ENCODE peak calls at places on chromosomes 7 and 10, in seven cellular contexts. G is left lung; L is HAP-1; W is aorta; P is CD4-positive, alpha-beta T cell; R is SJSA1; F is occipital lobe. J is an unnamed sample.
A peak's percentile ranks its signal among the peaks of the same experiment; 100 is the strongest.

GRCh38 chr7:43337191-43337590 is 224.7 kb downstream of the HECW1 start:
- DNase-seq in R (no peak), G (no peak), L (no peak), F (no peak), W (no peak), P (no peak), J (no peak)

GRCh38 chr10:112607506-112607905 is 160.5 kb downstream of the VTI1A start:
- DNase-seq in P (no peak), R (no peak), W (no peak), L (no peak), F (no peak), G (no peak), J (no peak)

GRCh38 chr10:97416565-97416964 is 9.4 kb upstream of the PGAM1 start:
- DNase-seq in L (no peak), P (no peak), G (no peak), W (no peak), R (no peak), F (no peak), J (no peak)

GRCh38 chr10:28815681-28816080 is 138.4 kb downstream of the BAMBI start:
- DNase-seq in P (no peak), F (no peak), G (no peak), L (no peak), R (no peak), W (no peak), J (no peak)

GRCh38 chr10:128123853-128124252 is 2.4 kb downstream of the MKI67 start:
- DNase-seq in W (no peak), F (no peak), P (no peak), G (no peak), R (no peak), L (no peak), J (no peak)

GRCh38 chr7:1938788-1939433 is 268.8 kb downstream of the ELFN1 start:
- DNase-seq in F (no peak), W (peak; percentile 67), G (peak; percentile 26), P (peak; percentile 17), R (no peak), L (no peak), J (no peak)

GRCh38 chr10:71697938-71698709 is 21.5 kb downstream of the C10orf105 start:
- DNase-seq in R (no peak), W (no peak), L (no peak), P (no peak), G (no peak), F (no peak), J (no peak)

GRCh38 chr10:24465124-24465874 is 256.4 kb downstream of the KIAA1217 start:
- DNase-seq in G (no peak), R (peak; percentile 79), W (no peak), F (no peak), P (no peak), L (no peak), J (peak; percentile 43)

GRCh38 chr7:13042605-13043236 is 355.3 kb downstream of the ARL4A start:
- DNase-seq in G (no peak), P (no peak), F (no peak), W (no peak), R (no peak), L (no peak), J (no peak)

GRCh38 chr7:7673240-7673550 is 32.6 kb downstream of the UMAD1 start:
- DNase-seq in L (no peak), P (no peak), G (no peak), F (no peak), R (no peak), W (no peak), J (no peak)

GRCh38 chr10:26407406-26407969 is 30.7 kb upstream of the APBB1IP start:
- DNase-seq in W (no peak), G (peak; percentile 53), L (no peak), R (no peak), F (no peak), P (no peak), J (no peak)

GRCh38 chr7:93835684-93836083 is 54.9 kb downstream of the TFPI2 start:
- DNase-seq in F (no peak), R (no peak), G (no peak), L (no peak), W (no peak), P (no peak), J (no peak)

GRCh38 chr7:112665709-112666108 is 124.5 kb downstream of the TMEM168 start:
- DNase-seq in G (no peak), W (no peak), P (no peak), F (no peak), L (no peak), R (no peak), J (no peak)

GRCh38 chr10:114303556-114303955 is 64.5 kb downstream of the VWA2 start:
- DNase-seq in F (no peak), L (no peak), G (no peak), R (no peak), P (no peak), W (peak; percentile 65), J (no peak)

GRCh38 chr7:139680676-139681462 is 96.9 kb downstream of the HIPK2 start:
- DNase-seq in G (peak; percentile 79), W (peak; percentile 94), R (peak; percentile 97), L (no peak), F (peak; percentile 35), P (peak; percentile 40), J (peak; percentile 91)

GRCh38 chr10:86266446-86267242 is 100.0 kb downstream of the GRID1 start:
- DNase-seq in L (no peak), R (peak; percentile 25), W (no peak), F (no peak), G (no peak), P (no peak), J (no peak)

GRCh38 chr7:39754326-39755120 is 131.2 kb downstream of the RALA start:
- DNase-seq in R (peak; percentile 76), P (no peak), W (no peak), G (peak; percentile 52), F (no peak), L (peak; percentile 32), J (peak; percentile 30)

GRCh38 chr7:93011351-93012294 is 106.2 kb downstream of the SAMD9 start:
- DNase-seq in F (no peak), R (peak; percentile 56), G (no peak), L (no peak), W (no peak), P (no peak), J (peak; percentile 95)

GRCh38 chr7:121437470-121437869 is 41.4 kb upstream of the FAM3C start:
- DNase-seq in W (no peak), G (no peak), L (no peak), P (no peak), F (no peak), R (no peak), J (no peak)

GRCh38 chr10:18594574-18595156 is 56.7 kb downstream of the NSUN6 start:
- DNase-seq in L (peak; percentile 60), F (no peak), R (no peak), P (no peak), G (no peak), W (no peak), J (no peak)

GRCh38 chr10:79984851-79985250 is 35.9 kb upstream of the SFTPD start:
- DNase-seq in R (no peak), P (no peak), L (no peak), G (peak; percentile 69), F (no peak), W (no peak), J (no peak)

GRCh38 chr10:88395677-88396076 is 187.4 kb downstream of the RNLS start:
- DNase-seq in G (no peak), L (no peak), P (no peak), F (no peak), W (no peak), R (no peak), J (no peak)

GRCh38 chr7:41538810-41539724 is 163.8 kb downstream of the INHBA start:
- DNase-seq in F (no peak), P (no peak), W (no peak), R (no peak), L (no peak), G (no peak), J (no peak)

GRCh38 chr7:72313906-72314305 is 98.2 kb downstream of the CALN1 start:
- DNase-seq in L (no peak), F (no peak), W (no peak), P (no peak), R (no peak), G (no peak), J (no peak)

GRCh38 chr10:33392706-33393105 is 58.2 kb upstream of the NRP1 start:
- DNase-seq in G (no peak), W (no peak), P (no peak), F (no peak), R (no peak), L (no peak), J (no peak)

GRCh38 chr10:102802920-102803534 is 34.2 kb downstream of the CYP17A1 start:
- DNase-seq in F (no peak), R (peak; percentile 75), P (no peak), G (peak; percentile 74), W (peak; percentile 86), L (no peak), J (peak; percentile 78)

GRCh38 chr7:84900215-84900614 is 286.6 kb downstream of the SEMA3D start:
- DNase-seq in P (no peak), R (no peak), W (no peak), F (no peak), G (no peak), L (no peak), J (no peak)

J was measured in skeletal muscle cell.